ENCODE peak calls at places on chromosomes 2 and 18, in ten cellular contexts. One of them, this sample, is unnamed.

GRCh38 chr2:170984079-170984478 is 55.0 kb downstream of the GORASP2 start:
- DNase-seq in stimulated activated CD4-positive, alpha-beta T cell treated with anti-CD3 and anti-CD28 coated beads, TNF-alpha, amount 100 ng/mL, for 4 hours: no peak
- DNase-seq in adrenal gland: no peak
- DNase-seq in AG10803: no peak
- DNase-seq in Calu3: no peak
- DNase-seq in activated CD4-positive, alpha-beta T cell treated with anti-CD3 and anti-CD28 coated beads, Interleukin-2, amount 50 U/mL, for 1 hour: no peak
- DNase-seq in dermis blood vessel endothelial cell: no peak
- DNase-seq in hippocampal formation: no peak
- DNase-seq in psoas muscle: no peak
- DNase-seq in SW480: no peak
- DNase-seq in this sample: no peak

GRCh38 chr2:17306706-17307105 is 211.5 kb downstream of the RAD51AP2 start:
- DNase-seq in stimulated activated CD4-positive, alpha-beta T cell treated with anti-CD3 and anti-CD28 coated beads, TNF-alpha, amount 100 ng/mL, for 4 hours: no peak
- DNase-seq in adrenal gland: no peak
- DNase-seq in AG10803: no peak
- DNase-seq in Calu3: no peak
- DNase-seq in activated CD4-positive, alpha-beta T cell treated with anti-CD3 and anti-CD28 coated beads, Interleukin-2, amount 50 U/mL, for 1 hour: no peak
- DNase-seq in dermis blood vessel endothelial cell: no peak
- DNase-seq in hippocampal formation: no peak
- DNase-seq in psoas muscle: no peak
- DNase-seq in SW480: no peak
- DNase-seq in this sample: no peak

GRCh38 chr2:218607436-218608115 is at the start of gene PLCD4:
- DNase-seq in stimulated activated CD4-positive, alpha-beta T cell treated with anti-CD3 and anti-CD28 coated beads, TNF-alpha, amount 100 ng/mL, for 4 hours: no peak
- DNase-seq in adrenal gland: peak; percentile 78
- DNase-seq in AG10803: peak; percentile 64
- DNase-seq in Calu3: peak; percentile 5
- DNase-seq in activated CD4-positive, alpha-beta T cell treated with anti-CD3 and anti-CD28 coated beads, Interleukin-2, amount 50 U/mL, for 1 hour: no peak
- DNase-seq in dermis blood vessel endothelial cell: peak; percentile 49
- DNase-seq in hippocampal formation: no peak
- DNase-seq in psoas muscle: peak; percentile 38
- DNase-seq in SW480: no peak
- DNase-seq in this sample: no peak

GRCh38 chr2:190417045-190417842 is 9.1 kb downstream of the MFSD6 start:
- DNase-seq in stimulated activated CD4-positive, alpha-beta T cell treated with anti-CD3 and anti-CD28 coated beads, TNF-alpha, amount 100 ng/mL, for 4 hours: no peak
- DNase-seq in adrenal gland: peak; percentile 71
- DNase-seq in AG10803: no peak
- DNase-seq in Calu3: no peak
- DNase-seq in activated CD4-positive, alpha-beta T cell treated with anti-CD3 and anti-CD28 coated beads, Interleukin-2, amount 50 U/mL, for 1 hour: no peak
- DNase-seq in dermis blood vessel endothelial cell: no peak
- DNase-seq in hippocampal formation: no peak
- DNase-seq in psoas muscle: no peak
- DNase-seq in SW480: no peak
- DNase-seq in this sample: no peak

GRCh38 chr2:207286106-207286505 is 120.4 kb upstream of the KLF7 start:
- DNase-seq in stimulated activated CD4-positive, alpha-beta T cell treated with anti-CD3 and anti-CD28 coated beads, TNF-alpha, amount 100 ng/mL, for 4 hours: no peak
- DNase-seq in adrenal gland: no peak
- DNase-seq in AG10803: no peak
- DNase-seq in Calu3: no peak
- DNase-seq in activated CD4-positive, alpha-beta T cell treated with anti-CD3 and anti-CD28 coated beads, Interleukin-2, amount 50 U/mL, for 1 hour: no peak
- DNase-seq in dermis blood vessel endothelial cell: no peak
- DNase-seq in hippocampal formation: no peak
- DNase-seq in psoas muscle: no peak
- DNase-seq in SW480: no peak
- DNase-seq in this sample: no peak

GRCh38 chr2:119218478-119219064 is 5.1 kb upstream of the STEAP3 start:
- DNase-seq in stimulated activated CD4-positive, alpha-beta T cell treated with anti-CD3 and anti-CD28 coated beads, TNF-alpha, amount 100 ng/mL, for 4 hours: no peak
- DNase-seq in adrenal gland: peak; percentile 71
- DNase-seq in AG10803: peak; percentile 70
- DNase-seq in Calu3: peak; percentile 30
- DNase-seq in activated CD4-positive, alpha-beta T cell treated with anti-CD3 and anti-CD28 coated beads, Interleukin-2, amount 50 U/mL, for 1 hour: no peak
- DNase-seq in dermis blood vessel endothelial cell: peak; percentile 71
- DNase-seq in hippocampal formation: no peak
- DNase-seq in psoas muscle: no peak
- DNase-seq in SW480: no peak
- DNase-seq in this sample: no peak

GRCh38 chr2:6524678-6525367 is 340.9 kb downstream of the CMPK2 start:
- DNase-seq in stimulated activated CD4-positive, alpha-beta T cell treated with anti-CD3 and anti-CD28 coated beads, TNF-alpha, amount 100 ng/mL, for 4 hours: no peak
- DNase-seq in adrenal gland: no peak
- DNase-seq in AG10803: no peak
- DNase-seq in Calu3: no peak
- DNase-seq in activated CD4-positive, alpha-beta T cell treated with anti-CD3 and anti-CD28 coated beads, Interleukin-2, amount 50 U/mL, for 1 hour: no peak
- DNase-seq in dermis blood vessel endothelial cell: no peak
- DNase-seq in hippocampal formation: no peak
- DNase-seq in psoas muscle: no peak
- DNase-seq in SW480: no peak
- DNase-seq in this sample: no peak

GRCh38 chr18:78932281-78932680 is 47.3 kb upstream of the SALL3 start:
- DNase-seq in stimulated activated CD4-positive, alpha-beta T cell treated with anti-CD3 and anti-CD28 coated beads, TNF-alpha, amount 100 ng/mL, for 4 hours: no peak
- DNase-seq in adrenal gland: no peak
- DNase-seq in AG10803: no peak
- DNase-seq in Calu3: no peak
- DNase-seq in activated CD4-positive, alpha-beta T cell treated with anti-CD3 and anti-CD28 coated beads, Interleukin-2, amount 50 U/mL, for 1 hour: no peak
- DNase-seq in dermis blood vessel endothelial cell: no peak
- DNase-seq in hippocampal formation: no peak
- DNase-seq in psoas muscle: no peak
- DNase-seq in SW480: no peak
- DNase-seq in this sample: no peak

GRCh38 chr2:64987001-64987962 is 1.9 kb upstream of the SLC1A4 start:
- DNase-seq in stimulated activated CD4-positive, alpha-beta T cell treated with anti-CD3 and anti-CD28 coated beads, TNF-alpha, amount 100 ng/mL, for 4 hours: no peak
- DNase-seq in adrenal gland: no peak
- DNase-seq in AG10803: peak; percentile 18
- DNase-seq in Calu3: no peak
- DNase-seq in activated CD4-positive, alpha-beta T cell treated with anti-CD3 and anti-CD28 coated beads, Interleukin-2, amount 50 U/mL, for 1 hour: no peak
- DNase-seq in dermis blood vessel endothelial cell: peak; percentile 33
- DNase-seq in hippocampal formation: no peak
- DNase-seq in psoas muscle: no peak
- DNase-seq in SW480: peak; percentile 63
- DNase-seq in this sample: no peak

GRCh38 chr2:75202359-75202758 is 3.0 kb upstream of the TACR1 start:
- DNase-seq in stimulated activated CD4-positive, alpha-beta T cell treated with anti-CD3 and anti-CD28 coated beads, TNF-alpha, amount 100 ng/mL, for 4 hours: no peak
- DNase-seq in adrenal gland: no peak
- DNase-seq in AG10803: no peak
- DNase-seq in Calu3: no peak
- DNase-seq in activated CD4-positive, alpha-beta T cell treated with anti-CD3 and anti-CD28 coated beads, Interleukin-2, amount 50 U/mL, for 1 hour: no peak
- DNase-seq in dermis blood vessel endothelial cell: no peak
- DNase-seq in hippocampal formation: no peak
- DNase-seq in psoas muscle: no peak
- DNase-seq in SW480: no peak
- DNase-seq in this sample: no peak

GRCh38 chr2:151277011-151277410 is 12.5 kb downstream of the NMI start:
- DNase-seq in stimulated activated CD4-positive, alpha-beta T cell treated with anti-CD3 and anti-CD28 coated beads, TNF-alpha, amount 100 ng/mL, for 4 hours: no peak
- DNase-seq in adrenal gland: no peak
- DNase-seq in AG10803: peak; percentile 8
- DNase-seq in Calu3: no peak
- DNase-seq in activated CD4-positive, alpha-beta T cell treated with anti-CD3 and anti-CD28 coated beads, Interleukin-2, amount 50 U/mL, for 1 hour: no peak
- DNase-seq in dermis blood vessel endothelial cell: no peak
- DNase-seq in hippocampal formation: no peak
- DNase-seq in psoas muscle: no peak
- DNase-seq in SW480: no peak
- DNase-seq in this sample: no peak

GRCh38 chr2:158095912-158096311 is 5.8 kb upstream of the UPP2 start:
- DNase-seq in stimulated activated CD4-positive, alpha-beta T cell treated with anti-CD3 and anti-CD28 coated beads, TNF-alpha, amount 100 ng/mL, for 4 hours: no peak
- DNase-seq in adrenal gland: no peak
- DNase-seq in AG10803: no peak
- DNase-seq in Calu3: no peak
- DNase-seq in activated CD4-positive, alpha-beta T cell treated with anti-CD3 and anti-CD28 coated beads, Interleukin-2, amount 50 U/mL, for 1 hour: no peak
- DNase-seq in dermis blood vessel endothelial cell: no peak
- DNase-seq in hippocampal formation: no peak
- DNase-seq in psoas muscle: no peak
- DNase-seq in SW480: no peak
- DNase-seq in this sample: no peak

GRCh38 chr2:50398101-50398500 is 633.8 kb downstream of the NRXN1 start:
- DNase-seq in stimulated activated CD4-positive, alpha-beta T cell treated with anti-CD3 and anti-CD28 coated beads, TNF-alpha, amount 100 ng/mL, for 4 hours: no peak
- DNase-seq in adrenal gland: no peak
- DNase-seq in AG10803: no peak
- DNase-seq in Calu3: no peak
- DNase-seq in activated CD4-positive, alpha-beta T cell treated with anti-CD3 and anti-CD28 coated beads, Interleukin-2, amount 50 U/mL, for 1 hour: no peak
- DNase-seq in dermis blood vessel endothelial cell: no peak
- DNase-seq in hippocampal formation: no peak
- DNase-seq in psoas muscle: no peak
- DNase-seq in SW480: no peak
- DNase-seq in this sample: no peak

GRCh38 chr2:178449700-178450573 is 1.0 kb downstream of the PRKRA start:
- DNase-seq in stimulated activated CD4-positive, alpha-beta T cell treated with anti-CD3 and anti-CD28 coated beads, TNF-alpha, amount 100 ng/mL, for 4 hours: no peak
- DNase-seq in adrenal gland: no peak
- DNase-seq in AG10803: no peak
- DNase-seq in Calu3: no peak
- DNase-seq in activated CD4-positive, alpha-beta T cell treated with anti-CD3 and anti-CD28 coated beads, Interleukin-2, amount 50 U/mL, for 1 hour: no peak
- DNase-seq in dermis blood vessel endothelial cell: peak; percentile 15
- DNase-seq in hippocampal formation: peak; percentile 10
- DNase-seq in psoas muscle: no peak
- DNase-seq in SW480: peak; percentile 18
- DNase-seq in this sample: peak; percentile 84

GRCh38 chr2:172373761-172374160 is 53.6 kb upstream of the ITGA6 start:
- DNase-seq in stimulated activated CD4-positive, alpha-beta T cell treated with anti-CD3 and anti-CD28 coated beads, TNF-alpha, amount 100 ng/mL, for 4 hours: no peak
- DNase-seq in adrenal gland: no peak
- DNase-seq in AG10803: peak; percentile 60
- DNase-seq in Calu3: no peak
- DNase-seq in activated CD4-positive, alpha-beta T cell treated with anti-CD3 and anti-CD28 coated beads, Interleukin-2, amount 50 U/mL, for 1 hour: no peak
- DNase-seq in dermis blood vessel endothelial cell: peak; percentile 47
- DNase-seq in hippocampal formation: no peak
- DNase-seq in psoas muscle: no peak
- DNase-seq in SW480: peak; percentile 22
- DNase-seq in this sample: no peak

GRCh38 chr2:221767106-221767878 is 195.2 kb upstream of the EPHA4 start:
- DNase-seq in stimulated activated CD4-positive, alpha-beta T cell treated with anti-CD3 and anti-CD28 coated beads, TNF-alpha, amount 100 ng/mL, for 4 hours: no peak
- DNase-seq in adrenal gland: no peak
- DNase-seq in AG10803: no peak
- DNase-seq in Calu3: no peak
- DNase-seq in activated CD4-positive, alpha-beta T cell treated with anti-CD3 and anti-CD28 coated beads, Interleukin-2, amount 50 U/mL, for 1 hour: no peak
- DNase-seq in dermis blood vessel endothelial cell: peak; percentile 6
- DNase-seq in hippocampal formation: no peak
- DNase-seq in psoas muscle: no peak
- DNase-seq in SW480: no peak
- DNase-seq in this sample: no peak

GRCh38 chr2:167265004-167265403 is 376.7 kb downstream of the XIRP2 start:
- DNase-seq in stimulated activated CD4-positive, alpha-beta T cell treated with anti-CD3 and anti-CD28 coated beads, TNF-alpha, amount 100 ng/mL, for 4 hours: no peak
- DNase-seq in adrenal gland: no peak
- DNase-seq in AG10803: no peak
- DNase-seq in Calu3: no peak
- DNase-seq in activated CD4-positive, alpha-beta T cell treated with anti-CD3 and anti-CD28 coated beads, Interleukin-2, amount 50 U/mL, for 1 hour: no peak
- DNase-seq in dermis blood vessel endothelial cell: no peak
- DNase-seq in hippocampal formation: no peak
- DNase-seq in psoas muscle: no peak
- DNase-seq in SW480: no peak
- DNase-seq in this sample: no peak

GRCh38 chr2:239880396-239880795 is 144.7 kb downstream of the NDUFA10 start:
- DNase-seq in stimulated activated CD4-positive, alpha-beta T cell treated with anti-CD3 and anti-CD28 coated beads, TNF-alpha, amount 100 ng/mL, for 4 hours: no peak
- DNase-seq in adrenal gland: peak; percentile 20
- DNase-seq in AG10803: no peak
- DNase-seq in Calu3: no peak
- DNase-seq in activated CD4-positive, alpha-beta T cell treated with anti-CD3 and anti-CD28 coated beads, Interleukin-2, amount 50 U/mL, for 1 hour: no peak
- DNase-seq in dermis blood vessel endothelial cell: no peak
- DNase-seq in hippocampal formation: no peak
- DNase-seq in psoas muscle: no peak
- DNase-seq in SW480: no peak
- DNase-seq in this sample: no peak

GRCh38 chr2:211093743-211094303 is 537.4 kb downstream of the CPS1 start:
- DNase-seq in stimulated activated CD4-positive, alpha-beta T cell treated with anti-CD3 and anti-CD28 coated beads, TNF-alpha, amount 100 ng/mL, for 4 hours: no peak
- DNase-seq in adrenal gland: no peak
- DNase-seq in AG10803: no peak
- DNase-seq in Calu3: no peak
- DNase-seq in activated CD4-positive, alpha-beta T cell treated with anti-CD3 and anti-CD28 coated beads, Interleukin-2, amount 50 U/mL, for 1 hour: no peak
- DNase-seq in dermis blood vessel endothelial cell: peak; percentile 17
- DNase-seq in hippocampal formation: no peak
- DNase-seq in psoas muscle: no peak
- DNase-seq in SW480: peak; percentile 17
- DNase-seq in this sample: no peak

GRCh38 chr18:50330176-50330575 is 42.7 kb upstream of the CXXC1 start:
- DNase-seq in stimulated activated CD4-positive, alpha-beta T cell treated with anti-CD3 and anti-CD28 coated beads, TNF-alpha, amount 100 ng/mL, for 4 hours: no peak
- DNase-seq in adrenal gland: no peak
- DNase-seq in AG10803: no peak
- DNase-seq in Calu3: no peak
- DNase-seq in activated CD4-positive, alpha-beta T cell treated with anti-CD3 and anti-CD28 coated beads, Interleukin-2, amount 50 U/mL, for 1 hour: no peak
- DNase-seq in dermis blood vessel endothelial cell: no peak
- DNase-seq in hippocampal formation: no peak
- DNase-seq in psoas muscle: no peak
- DNase-seq in SW480: no peak
- DNase-seq in this sample: no peak

GRCh38 chr2:18903750-18904149 is 314.4 kb upstream of the NT5C1B start:
- DNase-seq in stimulated activated CD4-positive, alpha-beta T cell treated with anti-CD3 and anti-CD28 coated beads, TNF-alpha, amount 100 ng/mL, for 4 hours: no peak
- DNase-seq in adrenal gland: no peak
- DNase-seq in AG10803: no peak
- DNase-seq in Calu3: no peak
- DNase-seq in activated CD4-positive, alpha-beta T cell treated with anti-CD3 and anti-CD28 coated beads, Interleukin-2, amount 50 U/mL, for 1 hour: no peak
- DNase-seq in dermis blood vessel endothelial cell: no peak
- DNase-seq in hippocampal formation: no peak
- DNase-seq in psoas muscle: no peak
- DNase-seq in SW480: peak; percentile 53
- DNase-seq in this sample: no peak

GRCh38 chr2:239213420-239214101 is 187.3 kb downstream of the HDAC4 start:
- DNase-seq in stimulated activated CD4-positive, alpha-beta T cell treated with anti-CD3 and anti-CD28 coated beads, TNF-alpha, amount 100 ng/mL, for 4 hours: no peak
- DNase-seq in adrenal gland: no peak
- DNase-seq in AG10803: no peak
- DNase-seq in Calu3: no peak
- DNase-seq in activated CD4-positive, alpha-beta T cell treated with anti-CD3 and anti-CD28 coated beads, Interleukin-2, amount 50 U/mL, for 1 hour: no peak
- DNase-seq in dermis blood vessel endothelial cell: no peak
- DNase-seq in hippocampal formation: no peak
- DNase-seq in psoas muscle: no peak
- DNase-seq in SW480: no peak
- DNase-seq in this sample: no peak

GRCh38 chr18:3886575-3887322 is 436.8 kb downstream of the TGIF1 start:
- DNase-seq in stimulated activated CD4-positive, alpha-beta T cell treated with anti-CD3 and anti-CD28 coated beads, TNF-alpha, amount 100 ng/mL, for 4 hours: no peak
- DNase-seq in adrenal gland: peak; percentile 61
- DNase-seq in AG10803: no peak
- DNase-seq in Calu3: no peak
- DNase-seq in activated CD4-positive, alpha-beta T cell treated with anti-CD3 and anti-CD28 coated beads, Interleukin-2, amount 50 U/mL, for 1 hour: no peak
- DNase-seq in dermis blood vessel endothelial cell: peak; percentile 30
- DNase-seq in hippocampal formation: no peak
- DNase-seq in psoas muscle: no peak
- DNase-seq in SW480: no peak
- DNase-seq in this sample: no peak

GRCh38 chr2:202932425-202933138 is 20.5 kb downstream of the CARF start:
- DNase-seq in stimulated activated CD4-positive, alpha-beta T cell treated with anti-CD3 and anti-CD28 coated beads, TNF-alpha, amount 100 ng/mL, for 4 hours: no peak
- DNase-seq in adrenal gland: no peak
- DNase-seq in AG10803: peak; percentile 58
- DNase-seq in Calu3: no peak
- DNase-seq in activated CD4-positive, alpha-beta T cell treated with anti-CD3 and anti-CD28 coated beads, Interleukin-2, amount 50 U/mL, for 1 hour: no peak
- DNase-seq in dermis blood vessel endothelial cell: no peak
- DNase-seq in hippocampal formation: no peak
- DNase-seq in psoas muscle: no peak
- DNase-seq in SW480: no peak
- DNase-seq in this sample: no peak

GRCh38 chr2:75565523-75566449 is 5.0 kb upstream of the EVA1A start:
- DNase-seq in stimulated activated CD4-positive, alpha-beta T cell treated with anti-CD3 and anti-CD28 coated beads, TNF-alpha, amount 100 ng/mL, for 4 hours: no peak
- DNase-seq in adrenal gland: no peak
- DNase-seq in AG10803: peak; percentile 84
- DNase-seq in Calu3: no peak
- DNase-seq in activated CD4-positive, alpha-beta T cell treated with anti-CD3 and anti-CD28 coated beads, Interleukin-2, amount 50 U/mL, for 1 hour: no peak
- DNase-seq in dermis blood vessel endothelial cell: no peak
- DNase-seq in hippocampal formation: no peak
- DNase-seq in psoas muscle: no peak
- DNase-seq in SW480: no peak
- DNase-seq in this sample: no peak

GRCh38 chr2:102245266-102246151 is 58.7 kb downstream of the IL1RL2 start:
- DNase-seq in stimulated activated CD4-positive, alpha-beta T cell treated with anti-CD3 and anti-CD28 coated beads, TNF-alpha, amount 100 ng/mL, for 4 hours: no peak
- DNase-seq in adrenal gland: peak; percentile 46
- DNase-seq in AG10803: peak; percentile 88
- DNase-seq in Calu3: no peak
- DNase-seq in activated CD4-positive, alpha-beta T cell treated with anti-CD3 and anti-CD28 coated beads, Interleukin-2, amount 50 U/mL, for 1 hour: no peak
- DNase-seq in dermis blood vessel endothelial cell: peak; percentile 15
- DNase-seq in hippocampal formation: no peak
- DNase-seq in psoas muscle: peak; percentile 66
- DNase-seq in SW480: no peak
- DNase-seq in this sample: no peak

GRCh38 chr18:8721716-8722115 is 16.4 kb downstream of the MTCL1 start:
- DNase-seq in stimulated activated CD4-positive, alpha-beta T cell treated with anti-CD3 and anti-CD28 coated beads, TNF-alpha, amount 100 ng/mL, for 4 hours: no peak
- DNase-seq in adrenal gland: no peak
- DNase-seq in AG10803: peak; percentile 50
- DNase-seq in Calu3: peak; percentile 72
- DNase-seq in activated CD4-positive, alpha-beta T cell treated with anti-CD3 and anti-CD28 coated beads, Interleukin-2, amount 50 U/mL, for 1 hour: no peak
- DNase-seq in dermis blood vessel endothelial cell: peak; percentile 49
- DNase-seq in hippocampal formation: no peak
- DNase-seq in psoas muscle: no peak
- DNase-seq in SW480: peak; percentile 57
- DNase-seq in this sample: no peak

GRCh38 chr18:48388478-48388877 is 20.7 kb downstream of the ZBTB7C start:
- DNase-seq in stimulated activated CD4-positive, alpha-beta T cell treated with anti-CD3 and anti-CD28 coated beads, TNF-alpha, amount 100 ng/mL, for 4 hours: no peak
- DNase-seq in adrenal gland: peak; percentile 27
- DNase-seq in AG10803: no peak
- DNase-seq in Calu3: no peak
- DNase-seq in activated CD4-positive, alpha-beta T cell treated with anti-CD3 and anti-CD28 coated beads, Interleukin-2, amount 50 U/mL, for 1 hour: no peak
- DNase-seq in dermis blood vessel endothelial cell: no peak
- DNase-seq in hippocampal formation: no peak
- DNase-seq in psoas muscle: no peak
- DNase-seq in SW480: no peak
- DNase-seq in this sample: no peak

This sample was measured in central memory CD4-positive, alpha-beta T cell.